ENCODE peak calls at places on chromosome 19, in six cellular contexts. O, Z, Q, E, D and U are unnamed samples.

GRCh38 chr19:1446713-1447564 is 3.0 kb upstream of the APC2 start:
- DNase-seq in O (no peak), Z (peak), Q (no peak), E (peak), D (peak), U (no peak)

GRCh38 chr19:45607071-45608029 is 5.3 kb upstream of the GPR4 start:
- DNase-seq in O (peak), Z (peak), Q (no peak), E (peak), D (peak), U (peak)

GRCh38 chr19:53034948-53035675 is 9.4 kb upstream of the ERVV-2 start:
- DNase-seq in O (no peak), Z (no peak), Q (no peak), E (no peak), D (no peak), U (no peak)

GRCh38 chr19:38528213-38528755 is 89.5 kb downstream of the MAP4K1 start:
- DNase-seq in O (no peak), Z (no peak), Q (no peak), E (no peak), D (no peak), U (no peak)

GRCh38 chr19:16168465-16169081 is 4.8 kb downstream of the CIB3 start:
- DNase-seq in O (no peak), Z (no peak), Q (no peak), E (no peak), D (no peak), U (peak)

GRCh38 chr19:41904118-41904870 is 21.3 kb downstream of the ARHGEF1 start:
- DNase-seq in O (no peak), Z (no peak), Q (no peak), E (no peak), D (no peak), U (no peak)

GRCh38 chr19:14345364-14345763 is 35.9 kb upstream of the ADGRE5 start:
- DNase-seq in O (no peak), Z (no peak), Q (no peak), E (no peak), D (no peak), U (no peak)

GRCh38 chr19:35756373-35757230 is at the start of gene HSPB6:
- DNase-seq in O (no peak), Z (no peak), Q (no peak), E (peak), D (peak), U (no peak)

GRCh38 chr19:29404951-29405727 is 120.7 kb upstream of the VSTM2B start:
- DNase-seq in O (no peak), Z (no peak), Q (no peak), E (peak), D (no peak), U (peak)

GRCh38 chr19:45667620-45668341 is at the start of gene GIPR:
- DNase-seq in O (peak), Z (peak), Q (no peak), E (peak), D (no peak), U (no peak)

GRCh38 chr19:32748497-32748896 is 28.9 kb downstream of the TDRD12 start:
- DNase-seq in O (no peak), Z (peak), Q (no peak), E (peak), D (no peak), U (no peak)

GRCh38 chr19:44113784-44114390 is 688 bp downstream of the ZNF225 start:
- DNase-seq in O (no peak), Z (peak), Q (no peak), E (peak), D (peak), U (peak)

GRCh38 chr19:9151367-9151766 is 11.2 kb downstream of the ZNF317 start:
- DNase-seq in O (no peak), Z (no peak), Q (no peak), E (no peak), D (no peak), U (no peak)

GRCh38 chr19:51365211-51366049 is 758 bp downstream of the ETFB start:
- DNase-seq in O (no peak), Z (peak), Q (no peak), E (no peak), D (no peak), U (peak)

GRCh38 chr19:661427-662196 is 1.4 kb downstream of the RNF126 start:
- DNase-seq in O (peak), Z (no peak), Q (peak), E (no peak), D (no peak), U (no peak)

GRCh38 chr19:50050406-50051223 is 24.8 kb downstream of the ZNF473 start:
- DNase-seq in O (peak), Z (peak), Q (no peak), E (peak), D (no peak), U (peak)

GRCh38 chr19:47820410-47820809 is 1.3 kb upstream of the CRX start:
- DNase-seq in O (no peak), Z (no peak), Q (no peak), E (no peak), D (no peak), U (peak)

GRCh38 chr19:5170329-5170745 is 170.3 kb downstream of the PTPRS start:
- DNase-seq in O (peak), Z (no peak), Q (no peak), E (no peak), D (peak), U (peak)

GRCh38 chr19:29574518-29574917 is 31.6 kb upstream of the POP4 start:
- DNase-seq in O (no peak), Z (no peak), Q (no peak), E (no peak), D (no peak), U (no peak)